ENCODE peak calls at places on chromosomes 3 and 15, in nine cellular contexts. K is naive thymus-derived CD4-positive, alpha-beta T cell; E is dorsolateral prefrontal cortex; G is cardiac muscle cell; Y is heart left ventricle; A is esophagus muscularis mucosa; W is right cardiac atrium; X is IMR-90; N is prostate gland. C is an unnamed sample. For H3K27me3, the result is how much of the 10 kb centered on the place peaks cover.

GRCh38 chr3:152835311-152836102 is 576 bp downstream of the P2RY1 start:
- DNase-seq in K (peak), E (no peak), G (peak), Y (peak), A (no peak), W (peak), X (peak), N (peak), C (peak)

GRCh38 chr15:45776772-45777171 is 141.9 kb downstream of the SQOR start:
- DNase-seq in K (no peak), E (no peak), G (no peak), Y (no peak), A (no peak), W (no peak), X (no peak), N (no peak), C (no peak)

GRCh38 chr15:72231847-72232461 is 964 bp upstream of the PKM start:
- DNase-seq in K (no peak), E (no peak), G (peak), Y (peak), A (no peak), W (peak), X (peak), N (peak), C (peak)

GRCh38 chr15:78398076-78398825 is 39.8 kb upstream of the IREB2 start:
- DNase-seq in K (no peak), E (no peak), G (no peak), Y (no peak), A (no peak), W (no peak), X (no peak), N (no peak), C (no peak)

GRCh38 chr3:186193534-186194450 is 84.9 kb upstream of the ETV5 start:
- DNase-seq in K (no peak), E (no peak), G (peak), Y (peak), A (no peak), W (peak), X (no peak), N (no peak), C (no peak)

GRCh38 chr15:39376371-39376909 is 204.4 kb upstream of the THBS1 start:
- DNase-seq in K (no peak), E (no peak), G (no peak), Y (no peak), A (no peak), W (no peak), X (no peak), N (no peak), C (no peak)

GRCh38 chr15:93235926-93236781 is 147.1 kb upstream of the RGMA start:
- DNase-seq in K (no peak), E (no peak), G (no peak), Y (peak), A (peak), W (peak), X (no peak), N (no peak), C (no peak)

GRCh38 chr3:45272411-45272810 is 46.3 kb upstream of the TMEM158 start:
- DNase-seq in K (no peak), E (no peak), G (no peak), Y (no peak), A (no peak), W (no peak), X (no peak), N (no peak), C (no peak)

GRCh38 chr3:19907523-19907922 is 26.5 kb downstream of the EFHB start:
- DNase-seq in K (no peak), E (no peak), G (no peak), Y (no peak), A (no peak), W (no peak), X (no peak), N (no peak), C (no peak)

GRCh38 chr15:90191795-90192494 is 9.2 kb upstream of the SEMA4B start:
- DNase-seq in K (peak), E (peak), G (peak), Y (peak), A (no peak), W (peak), X (no peak), N (peak), C (peak)

GRCh38 chr3:97432914-97433313 is 331.6 kb upstream of the ARL6 start:
- DNase-seq in K (no peak), E (no peak), G (no peak), Y (no peak), A (no peak), W (no peak), X (no peak), N (no peak), C (no peak)

GRCh38 chr3:66150977-66151376 is 69.8 kb upstream of the SLC25A26 start:
- DNase-seq in K (no peak), E (no peak), G (no peak), Y (no peak), A (no peak), W (no peak), X (no peak), N (no peak), C (no peak)

GRCh38 chr3:169278667-169279066 is 384.8 kb downstream of the MECOM start:
- DNase-seq in K (no peak), E (no peak), G (no peak), Y (no peak), A (no peak), W (no peak), X (no peak), N (no peak), C (no peak)

GRCh38 chr3:48287034-48287433 is 46.1 kb downstream of the ZNF589 start:
- DNase-seq in K (no peak), E (no peak), G (no peak), Y (no peak), A (no peak), W (no peak), X (no peak), N (no peak), C (no peak)

GRCh38 chr3:140509534-140509933 is 168.3 kb upstream of the TRIM42 start:
- DNase-seq in K (no peak), E (no peak), G (no peak), Y (no peak), A (peak), W (no peak), X (no peak), N (no peak), C (no peak)

GRCh38 chr3:156356537-156357363 is 198.2 kb downstream of the SSR3 start:
- DNase-seq in K (no peak), E (no peak), G (no peak), Y (no peak), A (no peak), W (no peak), X (peak), N (no peak), C (no peak)

GRCh38 chr15:36844453-36845094 is 255.8 kb downstream of the MEIS2 start:
- DNase-seq in K (no peak), E (no peak), G (no peak), Y (no peak), A (no peak), W (no peak), X (peak), N (peak), C (no peak)

GRCh38 chr15:74036271-74037170 is 42.0 kb downstream of the PML start:
- DNase-seq in K (no peak), E (no peak), G (peak), Y (peak), A (no peak), W (peak), X (peak), N (peak), C (no peak)

GRCh38 chr3:149224736-149225594 is 3.3 kb upstream of the CP start:
- DNase-seq in K (peak), E (no peak), G (peak), Y (no peak), A (no peak), W (no peak), X (peak), N (peak), C (no peak)

GRCh38 chr3:123285066-123285465 is 83.3 kb downstream of the SEC22A start:
- DNase-seq in K (no peak), E (no peak), G (no peak), Y (no peak), A (peak), W (no peak), X (no peak), N (no peak), C (no peak)

GRCh38 chr3:117622130-117622841 is 912.7 kb downstream of the TUSC7 start:
- DNase-seq in K (no peak), E (no peak), G (no peak), Y (no peak), A (no peak), W (no peak), X (peak), N (no peak), C (no peak)

GRCh38 chr15:41874736-41875135 is 19.1 kb downstream of the SPTBN5 start:
- DNase-seq in K (no peak), E (no peak), G (no peak), Y (no peak), A (no peak), W (no peak), X (no peak), N (no peak), C (no peak)

GRCh38 chr15:60840306-60840702 is 361.4 kb upstream of the ICE2 start:
- DNase-seq in K (no peak), E (no peak), G (no peak), Y (no peak), A (no peak), W (no peak), X (peak), N (no peak), C (no peak)

GRCh38 chr3:126294211-126294801 is 62.9 kb downstream of the KLF15 start:
- DNase-seq in K (no peak), E (no peak), G (no peak), Y (no peak), A (peak), W (no peak), X (no peak), N (no peak), C (no peak)

GRCh38 chr3:175208316-175208715 is 349.2 kb downstream of the NAALADL2 start:
- DNase-seq in K (no peak), E (peak), G (no peak), Y (no peak), A (no peak), W (no peak), X (peak), N (peak), C (no peak)

GRCh38 chr3:49733551-49733950 is 9.8 kb upstream of the GMPPB start:
- DNase-seq in K (no peak), E (no peak), G (no peak), Y (no peak), A (no peak), W (no peak), X (no peak), N (no peak), C (no peak)

GRCh38 chr15:52428297-52428696 is 100.4 kb downstream of the MYO5A start:
- DNase-seq in K (no peak), E (no peak), G (no peak), Y (no peak), A (no peak), W (no peak), X (peak), N (no peak), C (no peak)

GRCh38 chr3:111737712-111738097 is 121.4 kb upstream of the PHLDB2 start:
- DNase-seq in K (no peak), E (no peak), G (no peak), Y (peak), A (peak), W (no peak), X (peak), N (peak), C (no peak)

GRCh38 chr3:141266797-141267555 is 35.4 kb downstream of the PXYLP1 start:
- DNase-seq in K (no peak), E (no peak), G (no peak), Y (no peak), A (no peak), W (no peak), X (no peak), N (no peak), C (peak)

GRCh38 chr3:30654269-30654668 is 47.9 kb downstream of the TGFBR2 start:
- DNase-seq in K (no peak), E (no peak), G (no peak), Y (no peak), A (no peak), W (no peak), X (no peak), N (no peak), C (no peak)
- H3K27ac ChIP-seq in K (peak), E (no peak), G (peak), Y (no peak), A (no peak), W (peak), X (no peak), N (no peak), C (peak)

DNA sequence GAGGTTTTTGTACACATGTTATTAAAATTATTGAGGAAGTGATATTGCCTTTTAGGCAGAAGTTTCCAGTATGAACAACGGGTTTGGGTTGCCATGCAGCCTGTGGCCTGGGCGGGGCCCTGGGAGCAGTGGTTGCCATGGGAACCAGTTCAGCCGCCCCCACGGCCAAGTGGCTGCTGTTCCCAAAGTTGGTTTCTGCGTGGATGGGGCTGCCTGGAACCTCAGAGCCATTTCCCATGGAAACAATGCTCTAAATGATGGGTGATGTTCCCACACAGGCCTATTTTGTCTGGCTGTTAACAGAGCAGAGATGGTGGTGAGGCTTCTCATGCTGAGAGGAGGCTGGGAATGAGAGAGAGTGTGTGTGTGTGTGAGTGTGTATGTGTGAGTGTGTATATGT is 19.5 kb downstream of the MRAS start:
- DNase-seq in K (no peak), E (peak), G (no peak), Y (peak), A (no peak), W (peak), X (peak), N (no peak), C (no peak)
- H3K27me3 ChIP-seq in K (under half), E (under half), G (under half), Y (under half), A (under half), W (under half), X (under half), N (under half), C (under half)

GRCh38 chr15:101179341-101180153 is 72.3 kb downstream of the CHSY1 start:
- DNase-seq in K (no peak), E (no peak), G (no peak), Y (no peak), A (no peak), W (no peak), X (peak), N (peak), C (no peak)
- H3K27ac ChIP-seq in K (no peak), E (no peak), G (peak), Y (peak), A (no peak), W (no peak), X (peak), N (peak), C (no peak)

GRCh38 chr3:182104811-182105316 is 393.1 kb downstream of the SOX2 start:
- DNase-seq in K (no peak), E (no peak), G (no peak), Y (no peak), A (no peak), W (no peak), X (no peak), N (no peak), C (no peak)
- H3K27me3 ChIP-seq in K (under half), E (under half), G (under half), Y (under half), A (under half), W (under half), X (under half), N (under half), C (under half)

GRCh38 chr3:42442640-42443039 is 32.2 kb upstream of the LYZL4 start:
- DNase-seq in K (no peak), E (no peak), G (no peak), Y (no peak), A (no peak), W (no peak), X (no peak), N (no peak), C (no peak)
- H3K27ac ChIP-seq in K (no peak), E (no peak), G (no peak), Y (no peak), A (no peak), W (no peak), X (no peak), N (no peak), C (no peak)

GRCh38 chr3:63918321-63918720 is 6.1 kb upstream of the SCAANT1 start:
- DNase-seq in K (no peak), E (no peak), G (no peak), Y (no peak), A (no peak), W (no peak), X (peak), N (no peak), C (no peak)
- H3K27me3 ChIP-seq in K (under half), E (under half), G (under half), Y (under half), A (under half), W (under half), X (under half), N (under half), C (under half)